ENCODE peak calls at places on chromosomes 2 and 18, in six cellular contexts. D is IMR-90; X is neural progenitor cell; C is PC-3; K is CD8-positive, alpha-beta memory T cell; M is pancreas. Y is an unnamed sample.

GRCh38 chr2:134232868-134233732 is 20.8 kb upstream of the MGAT5 start:
- DNase-seq in D (peak), X (no peak), C (peak), K (no peak), M (no peak), Y (no peak)

GRCh38 chr2:25672500-25673169 is 742 bp downstream of the DTNB start:
- DNase-seq in D (peak), X (peak), C (peak), K (peak), M (peak), Y (peak)

GRCh38 chr2:71453404-71454220 is at the start of gene DYSF:
- DNase-seq in D (peak), X (peak), C (peak), K (no peak), M (no peak), Y (peak)

GRCh38 chr2:64751286-64752260 is 97.9 kb upstream of the SERTAD2 start:
- DNase-seq in D (peak), X (no peak), C (peak), K (peak), M (peak), Y (peak)

GRCh38 chr2:121501554-121501953 is 29.1 kb upstream of the RNU4ATAC start:
- DNase-seq in D (no peak), X (no peak), C (peak), K (no peak), M (no peak), Y (no peak)

GRCh38 chr2:206218792-206219509 is 55.5 kb upstream of the ZDBF2 start:
- DNase-seq in D (no peak), X (no peak), C (no peak), K (no peak), M (no peak), Y (no peak)

GRCh38 chr2:164014068-164014577 is 278.3 kb upstream of the FIGN start:
- DNase-seq in D (no peak), X (peak), C (no peak), K (no peak), M (no peak), Y (peak)

GRCh38 chr2:197254776-197255521 is 55.6 kb downstream of the ANKRD44 start:
- DNase-seq in D (no peak), X (no peak), C (no peak), K (no peak), M (no peak), Y (no peak)

GRCh38 chr2:95275151-95275515 is 884 bp downstream of the PROM2 start:
- DNase-seq in D (no peak), X (no peak), C (no peak), K (no peak), M (peak), Y (no peak)

GRCh38 chr2:2184549-2185249 is 146.4 kb downstream of the MYT1L start:
- DNase-seq in D (no peak), X (no peak), C (no peak), K (no peak), M (no peak), Y (no peak)

GRCh38 chr2:105812180-105813044 is 67.7 kb downstream of the NCK2 start:
- DNase-seq in D (peak), X (peak), C (no peak), K (no peak), M (no peak), Y (no peak)

GRCh38 chr2:19911799-19912509 is 10.2 kb upstream of the TTC32 start:
- DNase-seq in D (peak), X (no peak), C (peak), K (no peak), M (no peak), Y (no peak)

GRCh38 chr2:44652701-44653100 is 288.8 kb upstream of the SIX3 start:
- DNase-seq in D (no peak), X (peak), C (no peak), K (no peak), M (no peak), Y (no peak)

GRCh38 chr2:225282858-225283693 is 116.4 kb upstream of the NYAP2 start:
- DNase-seq in D (peak), X (peak), C (peak), K (no peak), M (no peak), Y (no peak)

GRCh38 chr2:195612515-195613495 is 44.2 kb upstream of the SLC39A10 start:
- DNase-seq in D (peak), X (peak), C (peak), K (no peak), M (no peak), Y (no peak)

GRCh38 chr18:65907281-65907680 is 156.5 kb downstream of the CDH7 start:
- DNase-seq in D (no peak), X (no peak), C (no peak), K (no peak), M (no peak), Y (no peak)

GRCh38 chr2:202376460-202377307 is 557 bp downstream of the BMPR2 start:
- DNase-seq in D (peak), X (no peak), C (peak), K (peak), M (peak), Y (no peak)

GRCh38 chr2:222239945-222240675 is 58.7 kb downstream of the PAX3 start:
- DNase-seq in D (no peak), X (peak), C (no peak), K (no peak), M (no peak), Y (no peak)

GRCh38 chr2:108981846-108982245 is 7.2 kb downstream of the EDAR start:
- DNase-seq in D (no peak), X (no peak), C (no peak), K (no peak), M (no peak), Y (no peak)

GRCh38 chr2:171176516-171176915 is 15.8 kb upstream of the TLK1 start:
- DNase-seq in D (no peak), X (no peak), C (no peak), K (no peak), M (no peak), Y (no peak)

GRCh38 chr2:235595420-235596010 is 101.7 kb downstream of the AGAP1 start:
- DNase-seq in D (peak), X (peak), C (peak), K (peak), M (no peak), Y (peak)

GRCh38 chr2:177799531-177799930 is 273.0 kb downstream of the PDE11A start:
- DNase-seq in D (peak), X (peak), C (peak), K (no peak), M (no peak), Y (no peak)

GRCh38 chr2:121096611-121097010 is 188.4 kb downstream of the TFCP2L1 start:
- DNase-seq in D (no peak), X (no peak), C (no peak), K (no peak), M (no peak), Y (no peak)

GRCh38 chr2:178951266-178952006 is 98.5 kb downstream of the CCDC141 start:
- DNase-seq in D (no peak), X (peak), C (no peak), K (no peak), M (no peak), Y (no peak)

GRCh38 chr2:85712849-85713612 is 18.9 kb downstream of the GNLY start:
- DNase-seq in D (peak), X (no peak), C (peak), K (no peak), M (no peak), Y (no peak)

DNA sequence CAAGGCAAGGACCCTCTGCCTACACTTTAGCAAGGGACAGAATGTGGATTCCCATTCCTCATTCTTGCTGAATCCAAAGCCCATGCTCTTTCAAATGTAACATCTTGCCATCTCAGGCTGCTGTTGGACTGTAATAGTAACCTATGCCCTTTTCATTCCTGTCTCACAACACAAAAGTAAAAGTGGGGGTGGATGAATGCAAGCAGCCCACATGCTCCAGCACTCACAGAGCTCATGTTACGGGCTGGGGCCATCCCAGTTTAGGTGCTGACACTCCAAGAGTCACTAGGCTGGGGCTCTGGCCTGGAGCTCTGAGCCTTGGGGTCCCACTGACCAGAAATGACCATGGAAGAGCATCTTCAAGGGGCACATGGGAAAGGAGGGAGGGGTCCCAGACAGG is 47.6 kb downstream of the CCBE1 start:
- DNase-seq in D (peak), X (no peak), C (no peak), K (no peak), M (no peak), Y (no peak)
- H3K27ac ChIP-seq in D (no peak), X (no peak), C (no peak), K (no peak), M (no peak), Y (no peak)

GRCh38 chr2:227423633-227424499 is 36.1 kb upstream of the SCYGR1 start:
- DNase-seq in D (no peak), X (no peak), C (no peak), K (no peak), M (no peak), Y (no peak)
- H3K27ac ChIP-seq in D (no peak), X (no peak), C (no peak), K (no peak), M (no peak), Y (no peak)

GRCh38 chr2:229779650-229780049 is 65.3 kb upstream of the DNER start:
- DNase-seq in D (peak), X (no peak), C (no peak), K (no peak), M (no peak), Y (no peak)
- H3K27ac ChIP-seq in D (no peak), X (no peak), C (no peak), K (no peak), M (no peak), Y (no peak)

GRCh38 chr2:3332133-3332532 is 45.5 kb downstream of the EIPR1 start:
- DNase-seq in D (no peak), X (no peak), C (no peak), K (no peak), M (no peak), Y (no peak)
- H3K27ac ChIP-seq in D (no peak), X (no peak), C (no peak), K (no peak), M (no peak), Y (no peak)

DNA sequence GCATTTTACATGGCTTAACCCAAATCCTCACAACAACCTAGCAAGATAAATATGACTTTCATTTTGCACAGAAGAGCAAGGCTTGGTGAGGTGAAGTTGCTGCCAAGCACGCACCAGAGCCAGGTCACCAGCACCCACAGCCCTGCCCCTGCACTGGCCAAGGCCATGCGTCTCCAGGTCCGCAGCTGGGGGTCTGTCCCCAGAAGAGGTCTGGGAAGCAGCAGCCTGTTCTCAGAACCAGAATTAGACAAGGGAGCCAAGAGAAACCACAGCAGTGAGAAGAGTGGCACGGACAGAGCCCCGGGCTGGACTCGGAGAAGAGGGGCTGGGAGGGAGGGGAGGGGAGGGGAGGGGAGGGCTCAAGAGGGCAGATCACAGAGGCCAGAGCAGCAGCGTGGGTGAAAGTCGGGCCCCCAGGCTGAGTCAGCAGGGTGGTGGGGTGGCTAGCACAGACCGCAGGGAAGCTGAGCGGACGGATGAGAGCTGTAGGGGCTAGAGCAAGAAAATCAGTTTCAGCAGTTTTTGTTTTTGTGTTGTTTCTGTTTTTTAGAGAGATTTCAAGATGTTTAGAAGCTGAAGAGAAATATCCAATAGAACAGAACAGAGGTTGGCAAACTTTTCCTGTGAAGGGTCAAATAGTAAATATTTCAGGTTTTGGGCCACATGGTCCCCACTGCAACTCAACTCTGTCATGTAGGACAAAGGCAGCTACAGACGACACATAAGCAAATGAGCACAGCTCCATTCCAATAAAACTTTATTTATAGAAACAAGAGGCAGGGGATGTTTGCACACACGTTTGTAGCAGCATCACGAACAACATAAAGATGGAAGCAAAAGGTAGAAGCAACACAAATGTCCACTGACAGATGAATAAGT is 7.4 kb upstream of the MTERF4 start:
- DNase-seq in D (no peak), X (no peak), C (no peak), K (no peak), M (no peak), Y (no peak)
- H3K27ac ChIP-seq in D (no peak), X (no peak), C (no peak), K (peak), M (no peak), Y (no peak)

GRCh38 chr18:49381267-49381865 is 79.1 kb downstream of the DYM start:
- DNase-seq in D (no peak), X (no peak), C (no peak), K (no peak), M (no peak), Y (no peak)
- H3K27ac ChIP-seq in D (no peak), X (no peak), C (no peak), K (no peak), M (no peak), Y (no peak)

DNA sequence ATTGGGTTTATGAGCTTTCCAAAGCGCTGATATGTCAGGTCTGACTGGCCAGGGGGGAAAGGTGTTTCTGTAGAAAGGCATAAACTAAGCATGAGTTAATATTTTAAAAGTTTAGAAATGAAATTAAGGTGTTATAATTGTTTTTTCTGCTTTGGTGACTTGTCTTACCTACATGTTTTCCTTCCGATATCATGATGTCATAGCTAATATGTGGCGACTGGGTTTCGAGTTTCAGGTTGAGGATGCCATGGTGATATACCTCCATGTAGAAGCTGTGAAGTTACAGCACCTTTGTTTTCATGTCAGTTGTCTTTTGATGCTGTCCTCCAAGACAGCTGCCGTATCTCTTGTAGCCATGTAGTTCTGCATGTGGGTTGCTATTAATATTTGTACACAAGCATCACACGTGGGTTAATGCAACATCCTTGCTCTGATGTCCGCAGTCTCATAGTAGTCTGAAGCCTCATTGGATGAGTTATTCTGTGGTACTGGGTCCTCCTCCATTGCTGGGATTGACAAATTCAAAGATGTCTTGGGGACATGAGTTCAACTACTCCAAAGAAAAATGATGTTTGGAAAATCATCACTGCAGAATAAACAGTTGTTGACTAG is 230.6 kb downstream of the PRKCE start:
- DNase-seq in D (no peak), X (no peak), C (no peak), K (no peak), M (no peak), Y (no peak)
- H3K27ac ChIP-seq in D (no peak), X (no peak), C (no peak), K (no peak), M (no peak), Y (no peak)

DNA sequence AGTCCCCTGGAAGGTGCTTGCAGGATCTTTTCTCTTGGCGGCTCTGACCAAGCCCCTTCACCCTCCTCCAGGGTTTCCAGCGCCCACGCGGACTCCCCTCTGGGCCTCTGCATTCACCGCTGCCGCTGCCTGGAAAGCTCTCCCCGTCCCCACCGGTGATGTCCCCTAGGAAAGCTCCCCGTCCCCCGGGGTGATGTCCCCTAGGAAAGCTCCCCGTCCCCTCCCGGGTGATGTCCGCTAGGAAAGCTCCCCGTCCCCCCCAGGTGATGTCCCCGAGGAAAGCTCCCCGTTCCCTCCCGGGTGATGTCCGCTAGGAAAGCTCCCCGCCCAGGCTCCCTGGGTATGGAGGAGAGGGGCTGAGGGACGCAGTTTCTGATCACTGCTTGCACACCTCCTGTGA is 27.9 kb downstream of the ZAP70 start:
- DNase-seq in D (no peak), X (no peak), C (no peak), K (no peak), M (peak), Y (no peak)
- H3K27ac ChIP-seq in D (no peak), X (no peak), C (no peak), K (peak), M (no peak), Y (no peak)

GRCh38 chr2:55922488-55922887 is 1.1 kb downstream of the EFEMP1 start:
- DNase-seq in D (peak), X (peak), C (no peak), K (no peak), M (no peak), Y (no peak)
- H3K27ac ChIP-seq in D (peak), X (no peak), C (no peak), K (no peak), M (no peak), Y (peak)

Y was measured in caudate nucleus.